ENCODE peak calls at places on chromosome 21, in nine cellular contexts. J is choroid plexus epithelial cell, K is cardiac fibroblast, G is thoracic aorta, F is heart right ventricle, P is tibial artery, Q is GM23338, Z is fibroblast of pulmonary artery, V is mammary epithelial cell. T is an unnamed sample.

GRCh38 chr21:36980280-36981048 is 14.0 kb upstream of the HLCS start:
- DNase-seq in K (peak), Z (no peak), P (no peak), V (no peak), Q (peak), F (no peak), G (no peak), J (peak), T (peak)

GRCh38 chr21:24456358-24456757 is 1150.9 kb downstream of the MRPL39 start:
- DNase-seq in J (peak), K (no peak), V (no peak), P (no peak), G (no peak), Q (no peak), Z (peak), F (no peak), T (no peak)

GRCh38 chr21:38306407-38306806 is 49.6 kb downstream of the KCNJ15 start:
- DNase-seq in Z (peak), Q (no peak), F (no peak), P (no peak), V (peak), G (no peak), K (peak), J (peak), T (peak)

GRCh38 chr21:33894736-33895288 is 20.8 kb downstream of the ATP5PO start:
- DNase-seq in P (peak), G (peak), K (peak), V (peak), Z (peak), F (peak), J (peak), Q (peak), T (peak)

GRCh38 chr21:34219334-34220020 is 144.3 kb upstream of the KCNE2 start:
- DNase-seq in F (no peak), G (no peak), Q (no peak), P (no peak), J (no peak), V (no peak), K (no peak), Z (no peak), T (no peak)

GRCh38 chr21:23438081-23438480 is 2169.2 kb downstream of the MRPL39 start:
- DNase-seq in F (no peak), G (no peak), K (no peak), Z (no peak), J (no peak), Q (no peak), P (no peak), V (no peak), T (no peak)

GRCh38 chr21:38760762-38761155 is 45.0 kb upstream of the ETS2 start:
- DNase-seq in J (no peak), K (no peak), Z (no peak), V (no peak), F (no peak), Q (no peak), G (no peak), P (no peak), T (no peak)

GRCh38 chr21:30710499-30710898 is 8.1 kb downstream of the KRTAP21-3 start:
- DNase-seq in G (no peak), Q (no peak), P (no peak), F (no peak), K (no peak), V (peak), J (no peak), Z (no peak), T (peak)

GRCh38 chr21:36260030-36260787 is 59.8 kb upstream of the MORC3 start:
- DNase-seq in K (peak), G (no peak), V (peak), Q (peak), J (peak), P (no peak), F (peak), Z (peak), T (peak)

GRCh38 chr21:36839123-36839522 is 127.3 kb downstream of the HLCS start:
- DNase-seq in G (no peak), P (no peak), J (peak), V (no peak), Z (no peak), K (peak), F (no peak), Q (no peak), T (no peak)

GRCh38 chr21:16082038-16082816 is 352.4 kb downstream of the USP25 start:
- DNase-seq in Q (peak), V (no peak), F (no peak), Z (peak), J (peak), P (no peak), G (no peak), K (peak), T (peak)

GRCh38 chr21:29017639-29018237 is 1.4 kb downstream of the RWDD2B start:
- DNase-seq in V (no peak), G (no peak), Q (no peak), K (peak), Z (no peak), J (no peak), F (no peak), P (no peak), T (no peak)
- H3K4me3 ChIP-seq in V (peak), G (peak), Q (peak), K (peak), Z (peak), J (peak), F (peak), P (peak), T (peak)

DNA sequence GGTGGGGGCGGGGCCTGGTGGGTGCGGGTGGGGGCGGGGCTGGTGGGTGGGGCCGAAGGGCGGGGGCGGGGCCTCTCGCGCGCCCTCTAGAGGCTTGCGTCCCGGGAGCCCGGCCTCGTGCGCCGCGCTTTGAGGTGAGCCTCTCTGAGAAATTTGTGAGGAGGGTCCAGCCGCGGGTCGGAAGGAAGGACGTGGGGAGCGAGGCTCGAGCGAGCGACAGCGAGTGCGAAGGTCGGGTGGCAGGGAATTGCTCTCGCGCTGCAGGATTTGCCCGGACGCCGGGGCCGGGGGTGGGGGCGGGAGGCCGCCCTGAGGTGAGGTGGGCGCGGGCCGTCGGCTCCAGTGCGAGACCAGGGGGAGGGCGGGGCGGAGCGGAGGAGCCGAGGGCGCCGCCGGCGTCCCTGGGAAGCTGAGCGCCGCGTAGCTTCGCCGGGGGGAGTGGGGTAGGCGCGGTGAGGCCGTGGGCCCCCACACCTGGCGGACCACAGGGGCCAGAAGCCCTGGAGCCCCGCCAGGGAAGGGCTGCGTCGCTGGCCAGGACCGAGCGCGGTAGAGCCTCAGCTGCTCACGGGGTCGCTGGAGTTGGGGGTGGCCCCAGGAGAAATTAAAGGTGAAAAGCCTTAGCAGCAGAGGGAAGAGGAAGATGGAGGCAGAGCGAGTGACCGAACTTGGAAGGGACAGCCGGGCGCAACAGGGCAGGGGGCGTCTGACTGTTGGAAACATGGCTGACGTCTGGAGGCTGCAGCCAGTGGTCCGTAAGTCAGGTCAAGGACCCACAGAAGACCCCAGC is 754 bp upstream of the LSS start:
- DNase-seq in Q (peak), F (no peak), P (no peak), J (no peak), V (no peak), G (no peak), K (no peak), Z (no peak), T (no peak)
- TF ChIP-seq CTCF in Q (peak), F (no peak), P (peak), J (peak), V (peak), G (peak), K (peak), Z (peak), T (peak)

GRCh38 chr21:44271558-44271957 is 9.9 kb upstream of the DNMT3L start:
- DNase-seq in F (no peak), J (no peak), V (no peak), K (no peak), G (no peak), Z (no peak), P (no peak), Q (no peak), T (no peak)

GRCh38 chr21:44263221-44263671 is 1.5 kb upstream of the DNMT3L start:
- DNase-seq in P (no peak), V (no peak), Z (no peak), F (no peak), J (no peak), Q (peak), K (no peak), G (no peak), T (no peak)

GRCh38 chr21:44263768-44264167 is 2.1 kb upstream of the DNMT3L start:
- DNase-seq in V (no peak), F (no peak), P (no peak), Q (no peak), J (no peak), K (no peak), G (no peak), Z (no peak), T (no peak)

GRCh38 chr21:44265734-44266270 is 4.1 kb upstream of the DNMT3L start:
- DNase-seq in K (no peak), G (no peak), J (no peak), F (no peak), P (no peak), V (no peak), Z (no peak), Q (no peak), T (no peak)

DNA sequence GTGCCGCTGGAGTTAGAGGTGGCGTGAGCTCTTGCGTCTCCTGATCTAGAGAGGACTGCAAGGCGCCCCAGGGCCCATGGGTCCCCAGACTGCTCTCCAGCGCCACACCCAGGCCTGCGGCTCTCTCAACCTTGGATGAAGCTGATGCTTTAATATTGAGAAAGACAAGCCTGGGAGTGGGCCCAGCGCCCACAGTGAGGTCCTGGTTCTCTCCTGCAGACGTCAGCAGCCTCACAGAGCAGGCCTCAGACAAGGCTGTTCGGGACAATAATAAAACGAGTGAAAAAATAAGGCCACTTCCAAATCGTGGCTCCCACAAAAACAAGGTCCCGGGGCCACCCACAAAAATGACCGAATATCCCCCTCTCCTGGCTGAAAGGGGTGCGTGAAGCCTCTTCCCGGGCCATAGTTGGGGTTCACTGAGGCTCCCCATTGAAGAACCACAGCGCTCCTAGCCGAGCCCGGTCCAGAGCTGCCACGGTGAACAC is 6.0 kb upstream of the DNMT3L start:
- DNase-seq in K (no peak), V (no peak), F (no peak), Z (no peak), J (no peak), P (no peak), Q (peak), G (no peak), T (no peak)
- H3K4me3 ChIP-seq in K (no peak), V (no peak), F (no peak), Z (no peak), J (no peak), P (no peak), Q (no peak), G (no peak), T (no peak)

GRCh38 chr21:32562426-32562825 is 22.9 kb downstream of the TCP10L start:
- DNase-seq in Q (peak), P (no peak), Z (peak), V (no peak), J (peak), F (peak), G (peak), K (peak), T (peak)
- TF ChIP-seq CTCF in Q (peak), P (peak), Z (peak), V (peak), J (peak), F (peak), G (peak), K (peak), T (peak)

DNA sequence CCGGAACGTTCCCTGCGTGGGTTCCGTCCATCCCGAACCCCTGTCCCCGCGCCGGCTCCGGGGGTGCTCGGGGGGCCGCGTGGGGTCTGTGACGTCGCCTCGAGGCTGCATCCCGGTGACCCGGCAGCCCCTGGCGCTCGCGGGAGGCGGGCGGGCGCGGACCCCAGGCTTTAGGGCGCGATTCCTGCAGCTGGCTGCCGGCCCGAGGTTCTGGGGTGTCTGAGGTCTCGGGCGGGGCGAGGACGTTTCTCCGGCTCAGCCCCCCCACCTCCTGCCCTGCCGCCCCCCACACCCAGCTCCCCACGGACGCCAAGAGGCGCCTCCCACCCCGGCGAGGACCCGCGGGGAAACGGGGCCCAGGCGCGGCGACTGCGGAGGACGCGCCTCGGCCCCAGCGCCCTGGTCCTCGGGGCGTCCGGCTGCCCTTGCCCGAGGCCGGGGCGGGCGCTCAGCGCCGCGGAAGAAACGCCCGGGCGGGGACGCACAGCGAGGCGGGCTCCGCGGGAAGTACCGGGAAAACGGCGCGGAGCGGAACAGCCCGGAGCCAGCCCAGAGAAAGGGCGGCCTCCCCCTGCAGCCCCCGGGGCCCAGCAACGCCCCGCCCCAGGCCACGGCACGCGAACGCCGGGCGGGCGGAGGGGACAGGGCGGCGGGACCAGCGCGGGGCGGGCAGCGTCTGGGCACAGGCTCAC is 1.3 kb upstream of the PCBP3 start:
- DNase-seq in P (no peak), K (no peak), G (no peak), V (no peak), F (peak), J (no peak), Z (no peak), Q (peak), T (no peak)
- H3K4me3 ChIP-seq in P (peak), K (peak), G (peak), V (no peak), F (peak), J (peak), Z (no peak), Q (peak), T (no peak)

DNA sequence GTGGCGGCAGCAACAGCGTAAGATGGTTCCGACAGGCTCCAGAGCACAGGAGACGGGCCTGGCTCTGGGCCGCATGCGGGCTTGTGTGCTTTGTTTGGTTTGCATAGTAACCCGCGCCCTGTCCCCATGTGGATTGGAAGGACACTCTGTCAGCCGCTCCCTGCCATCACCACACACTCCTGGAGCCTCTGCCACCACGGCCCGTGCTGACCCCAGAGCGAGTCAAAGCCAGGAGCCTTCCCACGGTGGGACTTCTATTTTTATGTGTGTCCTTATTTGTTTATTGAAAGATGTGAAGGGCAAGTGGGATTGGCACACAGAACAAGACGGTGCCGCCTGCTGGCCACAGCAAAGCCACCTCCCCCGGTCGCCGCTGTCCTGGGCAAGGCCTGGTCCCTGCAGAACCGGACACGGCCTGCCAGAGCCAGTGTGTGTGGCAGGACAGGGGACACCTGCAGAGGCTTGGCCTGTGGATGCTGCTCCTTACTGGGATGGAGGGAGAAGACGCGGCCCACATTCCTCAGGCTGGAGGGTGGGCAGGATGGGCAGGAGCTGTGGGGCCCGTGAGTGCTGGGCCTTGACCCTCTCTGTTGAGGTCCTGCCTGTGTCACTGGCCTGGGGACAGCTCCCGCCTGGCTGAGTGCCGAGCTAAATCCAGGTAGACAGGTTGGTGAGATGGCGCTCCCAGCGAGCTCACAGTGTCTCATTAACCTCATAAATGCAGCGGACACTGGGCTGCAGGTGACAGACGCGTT is 64.4 kb downstream of the AGPAT3 start:
- DNase-seq in P (no peak), Q (no peak), J (no peak), G (no peak), F (peak), V (no peak), Z (no peak), K (no peak), T (no peak)
- TF ChIP-seq CTCF in P (no peak), Q (no peak), J (no peak), G (no peak), F (no peak), V (no peak), Z (no peak), K (no peak), T (no peak)

GRCh38 chr21:14752006-14752909 is 206.1 kb upstream of the SAMSN1 start:
- DNase-seq in Q (no peak), J (no peak), G (no peak), P (no peak), F (no peak), V (no peak), Z (no peak), K (no peak), T (no peak)
- H3K4me3 ChIP-seq in Q (no peak), J (no peak), G (no peak), P (no peak), F (no peak), V (no peak), Z (no peak), K (no peak), T (no peak)

DNA sequence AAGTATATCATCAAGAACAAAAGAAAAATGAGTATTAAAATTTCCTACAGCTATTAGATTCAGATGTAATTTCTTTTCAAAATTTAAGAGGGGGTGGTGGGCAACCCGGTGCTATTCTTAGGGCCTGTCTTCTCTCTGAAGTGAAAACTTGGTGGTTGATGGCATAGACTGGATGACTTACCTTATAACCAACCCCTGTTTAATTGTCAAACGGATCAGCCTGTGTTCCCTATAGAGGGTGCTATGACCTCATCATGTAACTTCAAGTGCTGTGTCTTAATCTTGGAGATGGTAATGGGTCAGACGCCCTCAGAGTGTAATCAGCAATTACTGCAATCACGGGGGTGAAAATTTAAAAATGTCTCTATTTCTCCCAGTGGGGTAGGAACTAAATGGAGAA is 176.2 kb downstream of the PCP4 start:
- DNase-seq in J (no peak), K (no peak), Z (no peak), Q (peak), G (no peak), F (no peak), P (no peak), V (no peak), T (peak)
- TF ChIP-seq CTCF in J (no peak), K (no peak), Z (no peak), Q (peak), G (no peak), F (no peak), P (no peak), V (peak), T (no peak)

DNA sequence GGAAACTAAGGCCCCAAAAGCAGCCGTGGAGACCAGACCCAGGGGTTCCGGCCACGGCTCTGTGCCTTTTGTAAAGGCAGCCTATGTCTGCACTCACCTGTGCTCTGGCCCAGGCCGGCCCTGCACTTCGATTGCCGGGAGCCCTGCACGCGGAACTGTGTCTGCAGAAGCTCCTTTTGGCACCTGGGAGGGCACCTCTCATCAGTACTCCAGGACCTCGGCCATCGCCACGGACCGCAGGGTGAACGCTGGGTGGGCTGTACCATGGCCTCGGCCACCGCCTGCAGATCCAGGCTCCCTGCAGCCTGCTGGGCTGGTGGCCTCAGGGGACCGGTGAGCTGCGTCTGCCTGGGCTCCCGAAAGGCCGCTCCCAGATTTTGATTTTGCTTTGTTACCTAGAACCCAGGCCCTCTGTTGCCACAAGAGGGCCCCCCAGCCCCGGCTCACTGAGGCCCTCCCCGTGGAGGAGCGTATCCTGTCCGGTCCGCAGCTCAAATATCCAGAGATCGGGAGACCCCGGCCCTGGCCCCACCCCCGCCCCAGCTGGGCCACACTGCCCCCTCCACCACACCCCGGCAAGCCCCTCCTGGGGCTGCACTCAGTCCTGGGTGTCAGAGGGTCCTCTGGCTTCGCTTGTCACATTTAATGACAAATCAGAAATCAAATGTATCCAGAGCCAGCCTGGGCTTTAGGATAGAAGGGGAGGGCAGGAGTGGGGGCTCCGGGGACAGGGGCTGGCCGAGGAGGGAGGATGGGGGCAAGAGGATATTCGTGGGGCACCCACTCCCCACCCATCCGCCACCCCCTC is 60.2 kb upstream of the PDE9A start:
- DNase-seq in P (no peak), G (no peak), Z (peak), V (peak), J (peak), F (peak), Q (peak), K (peak), T (peak)
- H3K4me3 ChIP-seq in P (no peak), G (no peak), Z (no peak), V (peak), J (no peak), F (no peak), Q (peak), K (no peak), T (no peak)

T was measured in epithelial cell of esophagus.